ENCODE peak calls at places on chromosome 20, in seven cellular contexts. L is upper lobe of right lung, F is mesothelial cell of epicardium, P is OCI-LY7, W is epithelial cell of esophagus, J is B cell, G is endodermal cell. U is an unnamed sample.

GRCh38 chr20:23033918-23034317 is 1.2 kb upstream of the SSTR4 start:
- DNase-seq in L (no peak), F (no peak), P (no peak), W (no peak), J (no peak), G (no peak), U (no peak)

GRCh38 chr20:40635990-40636389 is 53.0 kb downstream of the MAFB start:
- DNase-seq in L (no peak), F (no peak), P (no peak), W (no peak), J (no peak), G (no peak), U (no peak)

GRCh38 chr20:25643735-25644134 is 19.9 kb upstream of the NANP start:
- DNase-seq in L (no peak), F (no peak), P (no peak), W (no peak), J (no peak), G (no peak), U (no peak)

GRCh38 chr20:49888341-49889244 is 26.7 kb downstream of the SPATA2 start:
- DNase-seq in L (no peak), F (peak), P (peak), W (peak), J (peak), G (peak), U (peak)

GRCh38 chr20:33569290-33570094 is 79.6 kb downstream of the CBFA2T2 start:
- DNase-seq in L (no peak), F (no peak), P (peak), W (peak), J (no peak), G (no peak), U (no peak)

GRCh38 chr20:19688031-19688806 is 69.8 kb upstream of the RIN2 start:
- DNase-seq in L (peak), F (peak), P (no peak), W (peak), J (no peak), G (peak), U (no peak)

GRCh38 chr20:62893700-62894099 is 32.1 kb upstream of the TCFL5 start:
- DNase-seq in L (no peak), F (no peak), P (no peak), W (no peak), J (no peak), G (peak), U (no peak)

GRCh38 chr20:2165871-2166270 is 64.2 kb downstream of the STK35 start:
- DNase-seq in L (no peak), F (no peak), P (no peak), W (no peak), J (no peak), G (no peak), U (no peak)

GRCh38 chr20:46698788-46699187 is 9.5 kb upstream of the TP53RK start:
- DNase-seq in L (no peak), F (no peak), P (no peak), W (no peak), J (no peak), G (no peak), U (no peak)

GRCh38 chr20:49573900-49574416 is 6.0 kb upstream of the PTGIS start:
- DNase-seq in L (no peak), F (no peak), P (no peak), W (no peak), J (no peak), G (peak), U (no peak)

GRCh38 chr20:1811621-1812498 is 83.3 kb upstream of the SIRPA start:
- DNase-seq in L (no peak), F (no peak), P (no peak), W (no peak), J (no peak), G (peak), U (no peak)

GRCh38 chr20:5580940-5581708 is 169.1 kb upstream of the SHLD1 start:
- DNase-seq in L (no peak), F (no peak), P (no peak), W (no peak), J (no peak), G (no peak), U (no peak)

GRCh38 chr20:16922834-16923233 is 174.7 kb downstream of the OTOR start:
- DNase-seq in L (no peak), F (no peak), P (no peak), W (peak), J (no peak), G (no peak), U (no peak)

GRCh38 chr20:35006531-35006971 is 50.9 kb downstream of the MYH7B start:
- DNase-seq in L (no peak), F (no peak), P (no peak), W (no peak), J (peak), G (no peak), U (no peak)

GRCh38 chr20:36149469-36149868 is 5.1 kb upstream of the EPB41L1 start:
- DNase-seq in L (no peak), F (no peak), P (no peak), W (no peak), J (no peak), G (peak), U (no peak)

GRCh38 chr20:56360133-56360898 is 1.5 kb downstream of the FAM210B start:
- DNase-seq in L (no peak), F (no peak), P (no peak), W (no peak), J (no peak), G (no peak), U (no peak)

DNA sequence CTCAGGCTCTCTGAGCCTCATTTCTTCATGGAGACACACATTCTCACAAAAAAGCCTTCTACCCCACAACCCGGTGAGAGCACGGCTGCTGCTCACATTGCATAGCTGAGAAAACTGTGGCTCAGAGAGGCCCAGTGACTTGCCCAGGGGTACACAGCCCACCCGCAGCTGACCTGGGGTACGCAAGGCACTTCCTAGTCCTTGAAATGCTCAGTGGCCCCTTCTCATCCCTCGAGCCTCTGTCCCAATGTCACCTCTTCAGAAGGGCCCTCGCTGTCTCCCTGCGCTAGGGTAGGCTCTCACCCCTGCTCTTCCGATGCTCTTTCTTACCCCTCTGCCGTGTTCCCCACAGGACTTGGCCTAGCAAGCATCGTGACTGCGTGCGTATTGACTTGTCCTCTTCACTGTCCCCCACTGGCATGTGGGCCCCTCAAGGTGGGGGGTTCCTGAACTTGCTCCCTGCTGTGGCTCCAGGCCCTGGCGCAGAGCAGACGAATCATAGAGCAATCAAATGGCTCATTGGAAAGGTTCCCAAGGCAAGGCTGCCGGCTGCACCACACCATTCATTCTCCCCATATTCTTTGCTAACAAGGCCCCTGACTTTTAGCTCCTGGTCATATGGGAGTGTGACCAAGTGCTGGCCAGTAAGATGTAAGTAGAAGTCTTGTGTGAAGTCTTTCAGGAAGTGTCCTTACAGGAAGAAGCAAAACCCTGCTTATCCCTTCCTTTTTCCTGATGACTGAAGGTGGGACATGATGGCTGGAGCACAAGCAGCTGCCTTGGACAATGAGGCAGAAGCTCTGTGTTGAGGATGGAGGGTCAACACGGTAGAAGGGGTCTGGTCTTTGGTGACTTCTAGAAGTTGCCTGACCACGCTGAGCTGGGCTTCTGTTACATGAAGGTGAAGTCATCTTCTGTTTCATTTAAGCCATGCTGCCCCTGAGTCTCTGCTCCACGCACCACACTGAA is 22.7 kb downstream of the PCK1 start:
- DNase-seq in L (no peak), F (no peak), P (no peak), W (no peak), J (no peak), G (no peak), U (no peak)
- TF ChIP-seq CTCF in L (no peak), F (no peak), P (peak), W (no peak), J (peak), G (no peak), U (no peak)

GRCh38 chr20:60715172-60715571 is 536.9 kb upstream of the CDH4 start:
- DNase-seq in L (no peak), F (no peak), P (no peak), W (no peak), J (no peak), G (peak), U (no peak)
- TF ChIP-seq CTCF in L (no peak), F (no peak), P (no peak), W (no peak), J (no peak), G (peak), U (no peak)

DNA sequence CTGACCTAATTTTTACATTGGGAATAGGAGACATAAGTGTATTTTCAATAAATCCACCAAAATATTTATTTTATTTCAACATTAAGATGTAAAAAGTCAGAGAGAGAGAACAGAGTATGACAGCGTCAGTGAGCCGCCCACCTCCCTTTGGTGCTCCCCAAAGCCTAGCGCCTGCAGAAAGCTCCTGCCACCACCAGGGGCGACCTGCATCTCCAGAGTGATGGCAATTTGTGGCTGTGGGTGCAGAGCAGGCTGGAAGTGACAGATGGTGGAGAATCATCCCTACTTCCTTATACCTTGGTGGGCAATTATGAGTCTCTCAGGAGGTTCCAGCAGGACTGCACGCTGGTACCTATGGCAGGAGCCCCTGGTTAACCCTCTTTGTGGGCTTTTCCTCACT is 87.3 kb downstream of the PTPRT start:
- DNase-seq in L (no peak), F (no peak), P (peak), W (no peak), J (no peak), G (peak), U (no peak)
- TF ChIP-seq CTCF in L (no peak), F (no peak), P (peak), W (no peak), J (no peak), G (peak), U (no peak)

GRCh38 chr20:64238851-64239387 is 16.6 kb upstream of the PCMTD2 start:
- DNase-seq in L (peak), F (no peak), P (no peak), W (no peak), J (no peak), G (no peak), U (peak)
- TF ChIP-seq CTCF in L (no peak), F (no peak), P (peak), W (no peak), J (no peak), G (peak), U (no peak)

DNA sequence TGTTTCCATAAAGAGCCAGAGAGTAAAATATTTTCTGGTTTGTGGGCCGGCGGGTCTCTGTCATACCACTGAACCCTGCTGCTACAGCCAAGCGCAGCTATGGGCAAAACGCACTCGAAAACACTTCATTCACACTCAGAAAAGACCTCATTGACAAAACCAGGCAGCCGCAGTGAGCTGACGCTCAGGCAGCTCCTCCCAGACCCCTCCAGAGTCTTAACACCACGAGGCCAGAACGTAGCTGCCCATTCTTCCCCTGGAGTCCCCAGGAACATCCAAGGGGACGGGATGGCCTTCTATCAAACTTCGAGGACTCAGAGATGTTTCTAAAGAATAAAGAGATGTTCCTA is 35.6 kb upstream of the ZBP1 start:
- DNase-seq in L (peak), F (no peak), P (no peak), W (no peak), J (peak), G (no peak), U (no peak)
- TF ChIP-seq CTCF in L (no peak), F (no peak), P (no peak), W (no peak), J (no peak), G (no peak), U (no peak)

GRCh38 chr20:3888622-3889488 is at the start of gene PANK2:
- DNase-seq in L (peak), F (peak), P (peak), W (peak), J (peak), G (peak), U (peak)
- TF ChIP-seq CTCF in L (peak), F (no peak), P (peak), W (peak), J (peak), G (peak), U (peak)

U was measured in GM20000.